ENCODE peak calls at places on chromosomes 5 and 9, in five cellular contexts. One of them, this sample, is unnamed.

GRCh38 chr5:108341866-108342265 is 40.0 kb downstream of the FBXL17 start:
- DNase-seq in colonic mucosa: no peak
- DNase-seq in HepG2: no peak
- DNase-seq in cardiac muscle cell: no peak
- DNase-seq in GM23338: no peak
- DNase-seq in this sample: no peak

GRCh38 chr5:116824751-116825438 is 250.3 kb upstream of the SEMA6A start:
- DNase-seq in colonic mucosa: no peak
- DNase-seq in HepG2: no peak
- DNase-seq in GM23338: no peak
- DNase-seq in cardiac muscle cell: no peak
- DNase-seq in this sample: no peak

GRCh38 chr9:80485420-80485819 is 913.7 kb downstream of the TLE4 start:
- DNase-seq in colonic mucosa: no peak
- DNase-seq in GM23338: no peak
- DNase-seq in cardiac muscle cell: no peak
- DNase-seq in HepG2: no peak
- DNase-seq in this sample: no peak

GRCh38 chr5:164204338-164204946 is 699.0 kb downstream of the MAT2B start:
- DNase-seq in HepG2: no peak
- DNase-seq in GM23338: no peak
- DNase-seq in cardiac muscle cell: no peak
- DNase-seq in colonic mucosa: no peak
- DNase-seq in this sample: no peak

GRCh38 chr5:74765201-74765600 is 1.7 kb downstream of the GFM2 start:
- DNase-seq in cardiac muscle cell: no peak
- DNase-seq in HepG2: peak; percentile 48
- DNase-seq in GM23338: peak; percentile 32
- DNase-seq in colonic mucosa: no peak
- DNase-seq in this sample: no peak

GRCh38 chr5:14830210-14831005 is 41.2 kb downstream of the ANKH start:
- DNase-seq in cardiac muscle cell: no peak
- DNase-seq in colonic mucosa: no peak
- DNase-seq in HepG2: no peak
- DNase-seq in GM23338: no peak
- DNase-seq in this sample: no peak

GRCh38 chr9:94100152-94100879 is 16.1 kb downstream of the PTPDC1 start:
- DNase-seq in colonic mucosa: no peak
- DNase-seq in GM23338: no peak
- DNase-seq in HepG2: no peak
- DNase-seq in cardiac muscle cell: no peak
- DNase-seq in this sample: no peak

GRCh38 chr5:31270396-31270795 is 76.9 kb downstream of the CDH6 start:
- DNase-seq in HepG2: peak; percentile 3
- DNase-seq in GM23338: peak; percentile 74
- DNase-seq in colonic mucosa: no peak
- DNase-seq in cardiac muscle cell: peak; percentile 26
- DNase-seq in this sample: peak; percentile 18

GRCh38 chr9:89768650-89769071 is 163.8 kb downstream of the GADD45G start:
- DNase-seq in GM23338: no peak
- DNase-seq in cardiac muscle cell: no peak
- DNase-seq in HepG2: no peak
- DNase-seq in colonic mucosa: no peak
- DNase-seq in this sample: no peak

GRCh38 chr5:35854248-35854647 is 2.4 kb upstream of the IL7R start:
- DNase-seq in colonic mucosa: no peak
- DNase-seq in HepG2: no peak
- DNase-seq in cardiac muscle cell: no peak
- DNase-seq in GM23338: no peak
- DNase-seq in this sample: no peak

GRCh38 chr5:108345541-108346171 is 36.2 kb downstream of the FBXL17 start:
- DNase-seq in colonic mucosa: no peak
- DNase-seq in GM23338: peak; percentile 68
- DNase-seq in cardiac muscle cell: peak; percentile 51
- DNase-seq in HepG2: peak; percentile 43
- DNase-seq in this sample: peak; percentile 65

GRCh38 chr5:178940569-178941360 is at the start of gene ZNF454:
- DNase-seq in cardiac muscle cell: peak; percentile 75
- DNase-seq in colonic mucosa: peak; percentile 90
- DNase-seq in GM23338: peak; percentile 98
- DNase-seq in HepG2: no peak
- DNase-seq in this sample: no peak

GRCh38 chr9:116262421-116262820 is 108.8 kb downstream of the PAPPA start:
- DNase-seq in cardiac muscle cell: no peak
- DNase-seq in GM23338: no peak
- DNase-seq in colonic mucosa: no peak
- DNase-seq in HepG2: no peak
- DNase-seq in this sample: no peak

GRCh38 chr5:171494452-171495121 is 75.1 kb downstream of the FGF18 start:
- DNase-seq in GM23338: peak; percentile 68
- DNase-seq in colonic mucosa: peak; percentile 29
- DNase-seq in cardiac muscle cell: peak; percentile 79
- DNase-seq in HepG2: peak; percentile 28
- DNase-seq in this sample: peak; percentile 73

GRCh38 chr5:6522337-6522736 is 73.7 kb downstream of the UBE2QL1 start:
- DNase-seq in GM23338: no peak
- DNase-seq in cardiac muscle cell: no peak
- DNase-seq in HepG2: no peak
- DNase-seq in colonic mucosa: no peak
- DNase-seq in this sample: no peak

GRCh38 chr5:128199104-128199503 is 115.5 kb downstream of the SLC12A2 start:
- DNase-seq in cardiac muscle cell: no peak
- DNase-seq in colonic mucosa: no peak
- DNase-seq in HepG2: no peak
- DNase-seq in GM23338: no peak
- DNase-seq in this sample: peak; percentile 32

GRCh38 chr5:61344187-61344944 is 12.3 kb downstream of the ZSWIM6 start:
- DNase-seq in HepG2: no peak
- DNase-seq in cardiac muscle cell: peak; percentile 81
- DNase-seq in GM23338: no peak
- DNase-seq in colonic mucosa: no peak
- DNase-seq in this sample: no peak

GRCh38 chr5:54794437-54794970 is 190.9 kb downstream of the ESM1 start:
- DNase-seq in colonic mucosa: no peak
- DNase-seq in HepG2: no peak
- DNase-seq in cardiac muscle cell: no peak
- DNase-seq in GM23338: no peak
- DNase-seq in this sample: no peak

GRCh38 chr5:157303667-157304327 is 37.9 kb downstream of the CYFIP2 start:
- DNase-seq in GM23338: peak; percentile 85
- DNase-seq in colonic mucosa: no peak
- DNase-seq in HepG2: no peak
- DNase-seq in cardiac muscle cell: peak; percentile 54
- DNase-seq in this sample: no peak

GRCh38 chr5:88304356-88304755 is 35.7 kb upstream of the TMEM161B start:
- DNase-seq in GM23338: peak; percentile 52
- DNase-seq in cardiac muscle cell: no peak
- DNase-seq in colonic mucosa: no peak
- DNase-seq in HepG2: no peak
- DNase-seq in this sample: no peak

GRCh38 chr5:108655750-108656450 is 91.8 kb upstream of the FER start:
- DNase-seq in HepG2: no peak
- DNase-seq in colonic mucosa: no peak
- DNase-seq in GM23338: no peak
- DNase-seq in cardiac muscle cell: no peak
- DNase-seq in this sample: peak; percentile 28

GRCh38 chr5:157100140-157100679 is 8.6 kb downstream of the HAVCR2 start:
- DNase-seq in GM23338: no peak
- DNase-seq in cardiac muscle cell: no peak
- DNase-seq in colonic mucosa: no peak
- DNase-seq in HepG2: no peak
- DNase-seq in this sample: no peak

GRCh38 chr9:83199240-83199639 is 136.3 kb upstream of the RASEF start:
- DNase-seq in colonic mucosa: peak; percentile 29
- DNase-seq in HepG2: peak; percentile 44
- DNase-seq in cardiac muscle cell: peak; percentile 62
- DNase-seq in GM23338: peak; percentile 46
- DNase-seq in this sample: peak; percentile 79

GRCh38 chr5:138664276-138664943 is 88.8 kb upstream of the CTNNA1 start:
- DNase-seq in HepG2: no peak
- DNase-seq in GM23338: no peak
- DNase-seq in colonic mucosa: no peak
- DNase-seq in cardiac muscle cell: no peak
- DNase-seq in this sample: peak; percentile 57

GRCh38 chr5:174459832-174460448 is 264.4 kb upstream of the MSX2 start:
- DNase-seq in GM23338: no peak
- DNase-seq in colonic mucosa: no peak
- DNase-seq in HepG2: no peak
- DNase-seq in cardiac muscle cell: no peak
- DNase-seq in this sample: no peak

GRCh38 chr5:147956842-147957223 is 50.5 kb upstream of the C5orf46 start:
- DNase-seq in GM23338: no peak
- DNase-seq in HepG2: no peak
- DNase-seq in cardiac muscle cell: no peak
- DNase-seq in colonic mucosa: no peak
- DNase-seq in this sample: no peak

GRCh38 chr5:6377582-6378127 is 692 bp downstream of the MED10 start:
- DNase-seq in HepG2: peak; percentile 6
- DNase-seq in cardiac muscle cell: no peak
- DNase-seq in colonic mucosa: no peak
- DNase-seq in GM23338: no peak
- DNase-seq in this sample: no peak

GRCh38 chr5:135385576-135385975 is 13.5 kb downstream of the MACROH2A1 start:
- DNase-seq in colonic mucosa: no peak
- DNase-seq in HepG2: no peak
- DNase-seq in GM23338: no peak
- DNase-seq in cardiac muscle cell: no peak
- DNase-seq in this sample: peak; percentile 31

GRCh38 chr5:135386096-135386495 is 12.9 kb downstream of the MACROH2A1 start:
- DNase-seq in cardiac muscle cell: no peak
- DNase-seq in GM23338: no peak
- DNase-seq in HepG2: no peak
- DNase-seq in colonic mucosa: no peak
- DNase-seq in this sample: no peak

GRCh38 chr5:135388860-135389435 is 10.1 kb downstream of the MACROH2A1 start:
- DNase-seq in HepG2: no peak
- DNase-seq in GM23338: no peak
- DNase-seq in cardiac muscle cell: no peak
- DNase-seq in colonic mucosa: no peak
- DNase-seq in this sample: no peak

GRCh38 chr5:135386886-135387628 is 12.0 kb downstream of the MACROH2A1 start:
- DNase-seq in cardiac muscle cell: no peak
- DNase-seq in HepG2: peak; percentile 13
- DNase-seq in GM23338: no peak
- DNase-seq in colonic mucosa: peak; percentile 82
- DNase-seq in this sample: peak; percentile 77

GRCh38 chr5:135387629-135387960 is 11.4 kb downstream of the MACROH2A1 start:
- DNase-seq in GM23338: no peak
- DNase-seq in cardiac muscle cell: no peak
- DNase-seq in colonic mucosa: no peak
- DNase-seq in HepG2: no peak
- DNase-seq in this sample: no peak
- H3K27ac ChIP-seq in GM23338: no peak overlapping the region
- H3K27ac ChIP-seq in cardiac muscle cell: peak overlapping the region; percentile 65
- H3K27ac ChIP-seq in colonic mucosa: peak overlapping the region; percentile 80
- H3K27ac ChIP-seq in HepG2: no peak overlapping the region
- H3K27ac ChIP-seq in this sample: peak overlapping the region; percentile 47

GRCh38 chr5:56569051-56569450 is 246.3 kb upstream of the MAP3K1 start:
- DNase-seq in cardiac muscle cell: no peak
- DNase-seq in HepG2: no peak
- DNase-seq in GM23338: no peak
- DNase-seq in colonic mucosa: no peak
- DNase-seq in this sample: no peak
- H3K27ac ChIP-seq in cardiac muscle cell: no peak overlapping the region
- H3K27ac ChIP-seq in HepG2: no peak overlapping the region
- H3K27ac ChIP-seq in GM23338: no peak overlapping the region
- H3K27ac ChIP-seq in colonic mucosa: no peak overlapping the region
- H3K27ac ChIP-seq in this sample: no peak overlapping the region

DNA sequence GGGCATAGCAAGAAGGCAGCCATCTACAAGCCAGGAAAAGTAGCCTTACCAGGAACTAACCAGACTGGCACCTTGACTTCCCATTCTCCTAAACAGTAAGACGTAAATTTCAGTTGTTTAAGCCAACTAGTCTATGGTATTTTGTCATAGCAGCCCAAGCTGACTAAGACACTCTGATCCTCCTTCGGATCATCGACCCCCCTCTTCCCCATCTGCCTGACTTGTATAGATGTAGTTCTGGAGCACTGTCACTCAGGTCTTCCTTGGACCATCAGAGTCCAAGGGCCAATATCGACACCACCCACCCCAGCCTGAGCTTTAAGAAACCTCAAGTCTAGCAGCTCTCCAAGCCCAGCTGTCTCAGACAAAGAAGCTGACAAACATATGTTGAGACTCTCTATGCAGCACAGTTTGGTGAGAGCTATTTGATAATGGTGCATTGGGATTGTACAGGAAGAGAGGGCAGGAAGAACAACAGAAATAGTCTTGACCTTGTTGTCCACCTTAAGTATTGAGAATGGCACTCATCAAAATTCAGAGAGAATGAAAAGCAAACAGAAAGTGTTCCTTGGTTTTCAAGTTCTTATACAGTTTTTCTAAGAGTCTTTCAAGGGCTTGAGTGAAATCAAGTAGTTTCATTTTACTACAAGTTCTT is 122.4 kb upstream of the RAI14 start:
- DNase-seq in HepG2: no peak
- DNase-seq in GM23338: no peak
- DNase-seq in colonic mucosa: no peak
- DNase-seq in cardiac muscle cell: no peak
- DNase-seq in this sample: no peak
- H3K27ac ChIP-seq in HepG2: no peak overlapping the region
- H3K27ac ChIP-seq in GM23338: no peak overlapping the region
- H3K27ac ChIP-seq in colonic mucosa: no peak overlapping the region
- H3K27ac ChIP-seq in cardiac muscle cell: no peak overlapping the region
- H3K27ac ChIP-seq in this sample: peak overlapping the region; percentile 84

GRCh38 chr5:39015743-39016586 is 58.2 kb downstream of the RICTOR start:
- DNase-seq in GM23338: no peak
- DNase-seq in HepG2: peak; percentile 14
- DNase-seq in cardiac muscle cell: peak; percentile 7
- DNase-seq in colonic mucosa: no peak
- DNase-seq in this sample: peak; percentile 18

GRCh38 chr5:39017504-39017903 is 56.7 kb downstream of the RICTOR start:
- DNase-seq in cardiac muscle cell: no peak
- DNase-seq in colonic mucosa: no peak
- DNase-seq in GM23338: no peak
- DNase-seq in HepG2: no peak
- DNase-seq in this sample: no peak

GRCh38 chr5:39013938-39014337 is 60.3 kb downstream of the RICTOR start:
- DNase-seq in GM23338: no peak
- DNase-seq in colonic mucosa: no peak
- DNase-seq in HepG2: no peak
- DNase-seq in cardiac muscle cell: no peak
- DNase-seq in this sample: no peak

GRCh38 chr5:39016587-39017275 is 57.5 kb downstream of the RICTOR start:
- DNase-seq in colonic mucosa: no peak
- DNase-seq in HepG2: no peak
- DNase-seq in GM23338: no peak
- DNase-seq in cardiac muscle cell: no peak
- DNase-seq in this sample: no peak

DNA sequence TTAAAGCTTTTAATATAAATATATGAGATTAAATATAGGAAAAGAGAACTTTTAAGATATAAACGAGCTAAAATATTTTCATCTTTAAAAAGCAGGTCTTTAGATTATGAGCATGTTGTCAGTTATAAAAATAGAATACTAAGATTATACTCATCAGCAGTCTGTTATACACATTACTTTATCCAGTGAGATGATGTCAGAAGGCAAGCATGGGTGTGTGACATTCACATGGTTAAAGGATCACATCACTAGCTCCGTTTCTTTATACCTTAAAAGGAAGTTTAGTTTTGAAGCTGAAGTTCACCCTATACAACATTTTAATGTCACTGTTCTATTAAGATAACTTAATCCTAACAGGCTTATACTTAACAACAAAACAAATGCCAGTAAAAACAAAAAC is 59.7 kb downstream of the RICTOR start:
- DNase-seq in colonic mucosa: no peak
- DNase-seq in HepG2: peak; percentile 6
- DNase-seq in GM23338: no peak
- DNase-seq in cardiac muscle cell: no peak
- DNase-seq in this sample: no peak
- H3K27ac ChIP-seq in colonic mucosa: no peak overlapping the region
- H3K27ac ChIP-seq in HepG2: no peak overlapping the region
- H3K27ac ChIP-seq in GM23338: no peak overlapping the region
- H3K27ac ChIP-seq in cardiac muscle cell: no peak overlapping the region
- H3K27ac ChIP-seq in this sample: peak overlapping the region; percentile 45

This sample was measured in hepatocyte.